ENCODE peak calls at places on chromosomes 16 and 17, in five cellular contexts. H is PC-9, W is body of pancreas, S is SK-N-SH, R is SJCRH30. O is an unnamed sample.

GRCh38 chr16:50308237-50308965 is 42.0 kb downstream of the ADCY7 start:
- DNase-seq in H (no peak), W (no peak), S (peak; percentile 22), R (peak; percentile 1), O (no peak)

GRCh38 chr16:19753815-19754643 is 36.0 kb downstream of the IQCK start:
- DNase-seq in H (peak; percentile 49), W (peak; percentile 24), S (no peak), R (peak; percentile 28), O (no peak)

GRCh38 chr17:9206989-9207317 is 185.6 kb downstream of the NTN1 start:
- DNase-seq in H (no peak), W (no peak), S (no peak), R (peak; percentile 41), O (no peak)

GRCh38 chr16:24839347-24839972 is 6.3 kb upstream of the SLC5A11 start:
- DNase-seq in H (no peak), W (no peak), S (no peak), R (no peak), O (no peak)

GRCh38 chr16:75818491-75818890 is 92.2 kb upstream of the CPHXL start:
- DNase-seq in H (no peak), W (no peak), S (no peak), R (no peak), O (no peak)

GRCh38 chr17:67636841-67637240 is 80.9 kb upstream of the NOL11 start:
- DNase-seq in H (no peak), W (peak; percentile 34), S (no peak), R (no peak), O (no peak)

GRCh38 chr17:67531291-67531690 is 154.2 kb downstream of the PITPNC1 start:
- DNase-seq in H (no peak), W (peak; percentile 56), S (peak; percentile 50), R (no peak), O (no peak)

GRCh38 chr16:63945805-63946204 is 1176.1 kb downstream of the CDH11 start:
- DNase-seq in H (no peak), W (no peak), S (no peak), R (no peak), O (no peak)

GRCh38 chr17:18377437-18378204 is at the start of gene EVPLL:
- DNase-seq in H (peak; percentile 96), W (no peak), S (peak; percentile 47), R (no peak), O (no peak)

GRCh38 chr17:70313031-70313430 is 143.7 kb downstream of the KCNJ2 start:
- DNase-seq in H (no peak), W (no peak), S (no peak), R (no peak), O (no peak)

GRCh38 chr17:50184611-50185398 is 16.6 kb downstream of the COL1A1 start:
- DNase-seq in H (peak; percentile 45), W (no peak), S (no peak), R (no peak), O (no peak)

GRCh38 chr16:63714876-63715275 is 1407.0 kb downstream of the CDH11 start:
- DNase-seq in H (no peak), W (no peak), S (no peak), R (no peak), O (no peak)

GRCh38 chr17:49235896-49236295 is 5.3 kb upstream of the PHOSPHO1 start:
- DNase-seq in H (no peak), W (no peak), S (no peak), R (no peak), O (no peak)

GRCh38 chr17:65485388-65486299 is 75.8 kb downstream of the AXIN2 start:
- DNase-seq in H (no peak), W (peak; percentile 14), S (no peak), R (no peak), O (no peak)

GRCh38 chr16:17370233-17371013 is 100.3 kb downstream of the XYLT1 start:
- DNase-seq in H (no peak), W (no peak), S (peak; percentile 27), R (no peak), O (no peak)

GRCh38 chr17:51275381-51275780 is 15.0 kb downstream of the UTP18 start:
- DNase-seq in H (no peak), W (no peak), S (no peak), R (no peak), O (no peak)

GRCh38 chr16:22386976-22387375 is 12.6 kb upstream of the CDR2 start:
- DNase-seq in H (peak; percentile 25), W (no peak), S (no peak), R (peak; percentile 20), O (no peak)

GRCh38 chr17:75749545-75750389 is 15.2 kb downstream of the GALK1 start:
- DNase-seq in H (peak; percentile 64), W (peak; percentile 92), S (peak; percentile 94), R (peak; percentile 83), O (peak; percentile 83)

GRCh38 chr16:714079-714478 is 839 bp upstream of the METRN start:
- DNase-seq in H (no peak), W (no peak), S (no peak), R (peak; percentile 51), O (no peak)

GRCh38 chr16:81094771-81095251 is 1.4 kb downstream of the GCSH start:
- DNase-seq in H (no peak), W (no peak), S (no peak), R (no peak), O (no peak)

GRCh38 chr17:74631468-74632195 is 8.1 kb upstream of the CD300E start:
- DNase-seq in H (no peak), W (no peak), S (peak; percentile 80), R (no peak), O (no peak)

GRCh38 chr16:83336630-83337029 is 471.1 kb upstream of the HSBP1 start:
- DNase-seq in H (no peak), W (no peak), S (no peak), R (peak; percentile 17), O (no peak)

GRCh38 chr17:82943751-82944150 is 103.9 kb upstream of the ZNF750 start:
- DNase-seq in H (no peak), W (no peak), S (no peak), R (no peak), O (no peak)

GRCh38 chr17:82944990-82945389 is 105.2 kb upstream of the ZNF750 start:
- DNase-seq in H (no peak), W (no peak), S (no peak), R (no peak), O (no peak)

GRCh38 chr17:82948081-82948511 is 108.3 kb upstream of the ZNF750 start:
- DNase-seq in H (no peak), W (peak; percentile 4), S (no peak), R (no peak), O (no peak)

GRCh38 chr17:82947051-82947991 is 107.5 kb upstream of the ZNF750 start:
- DNase-seq in H (no peak), W (peak; percentile 3), S (no peak), R (no peak), O (no peak)

DNA sequence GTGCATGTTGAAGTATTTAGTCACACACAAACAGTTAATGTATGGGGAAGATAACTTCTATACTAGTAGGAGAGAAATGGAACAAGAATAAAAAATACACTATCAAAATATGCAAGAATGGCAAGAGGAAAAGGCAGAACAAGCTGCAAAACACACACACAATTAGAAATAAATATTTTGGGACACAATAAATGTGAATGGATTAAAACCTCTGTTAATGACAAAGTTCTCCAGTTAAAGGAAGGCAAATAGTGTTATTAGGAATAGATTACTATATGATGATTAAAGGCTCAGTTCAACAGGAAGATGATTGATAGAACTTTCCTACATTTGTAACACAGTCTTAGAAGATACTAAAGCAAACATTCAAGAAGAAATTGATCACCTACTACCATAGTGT is 106.3 kb upstream of the ZNF750 start:
- DNase-seq in H (no peak), W (no peak), S (no peak), R (no peak), O (no peak)
- H3K9me3 ChIP-seq in H (peaks cover 6% of the 10 kb centered on the region), W (no peaks in the 10 kb centered on the region), S (peaks cover 23% of the 10 kb centered on the region), R (peaks cover 28% of the 10 kb centered on the region), O (peaks cover 11% of the 10 kb centered on the region)

GRCh38 chr16:31780342-31780741 is 93.3 kb upstream of the ZNF267 start:
- DNase-seq in H (no peak), W (no peak), S (no peak), R (no peak), O (no peak)
- H3K9me3 ChIP-seq in H (peaks cover 7% of the 10 kb centered on the region), W (no peaks in the 10 kb centered on the region), S (peaks cover 7% of the 10 kb centered on the region), R (no peaks in the 10 kb centered on the region), O (peaks cover 19% of the 10 kb centered on the region)

GRCh38 chr17:82948957-82949356 is 109.1 kb upstream of the ZNF750 start:
- DNase-seq in H (no peak), W (no peak), S (no peak), R (no peak), O (no peak)
- H3K9me3 ChIP-seq in H (peaks cover 6% of the 10 kb centered on the region), W (no peaks in the 10 kb centered on the region), S (peaks cover 23% of the 10 kb centered on the region), R (peaks cover 47% of the 10 kb centered on the region), O (peaks cover 8% of the 10 kb centered on the region)

DNA sequence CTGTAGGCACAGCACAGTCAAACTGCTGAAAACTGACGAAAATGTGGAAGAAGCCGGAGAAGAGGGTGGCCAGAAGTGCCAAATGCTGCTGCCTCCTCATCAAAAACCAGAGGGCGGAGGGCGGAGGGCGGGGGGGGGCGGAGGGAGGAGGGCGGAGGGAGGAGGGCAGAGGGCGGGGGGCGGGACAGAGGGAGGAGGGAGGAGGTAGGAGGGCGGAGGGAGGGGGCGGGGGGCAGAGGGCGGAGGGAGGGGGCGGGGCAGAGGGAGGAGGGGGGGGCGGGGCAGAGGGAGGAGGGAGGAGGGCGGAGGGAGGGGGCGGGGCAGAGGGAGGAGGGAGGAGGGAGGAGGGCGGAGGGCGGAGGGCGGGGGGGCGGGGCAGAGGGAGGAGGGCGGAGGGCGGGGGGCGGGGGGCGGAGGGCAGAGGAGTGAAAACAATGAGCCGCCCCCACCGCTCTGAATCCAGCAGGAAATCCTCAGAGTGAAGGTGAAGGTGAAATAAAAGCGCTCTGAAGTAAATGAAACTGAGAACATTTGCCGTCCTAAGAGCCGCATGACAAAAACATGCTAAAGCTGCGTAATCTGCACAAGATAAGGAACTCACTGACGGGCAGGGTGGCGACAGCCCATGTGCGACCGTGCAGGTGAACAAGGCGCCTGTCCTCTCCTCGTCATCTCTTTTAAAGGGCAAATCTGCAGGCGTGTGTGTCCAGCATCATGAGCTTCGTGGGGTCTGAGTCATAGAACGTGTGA is 22.6 kb upstream of the CBFA2T3 start:
- DNase-seq in H (no peak), W (no peak), S (peak; percentile 68), R (no peak), O (no peak)
- H3K9me3 ChIP-seq in H (peaks cover 10% of the 10 kb centered on the region), W (no peaks in the 10 kb centered on the region), S (no peaks in the 10 kb centered on the region), R (peaks cover 3% of the 10 kb centered on the region), O (no peaks in the 10 kb centered on the region)

DNA sequence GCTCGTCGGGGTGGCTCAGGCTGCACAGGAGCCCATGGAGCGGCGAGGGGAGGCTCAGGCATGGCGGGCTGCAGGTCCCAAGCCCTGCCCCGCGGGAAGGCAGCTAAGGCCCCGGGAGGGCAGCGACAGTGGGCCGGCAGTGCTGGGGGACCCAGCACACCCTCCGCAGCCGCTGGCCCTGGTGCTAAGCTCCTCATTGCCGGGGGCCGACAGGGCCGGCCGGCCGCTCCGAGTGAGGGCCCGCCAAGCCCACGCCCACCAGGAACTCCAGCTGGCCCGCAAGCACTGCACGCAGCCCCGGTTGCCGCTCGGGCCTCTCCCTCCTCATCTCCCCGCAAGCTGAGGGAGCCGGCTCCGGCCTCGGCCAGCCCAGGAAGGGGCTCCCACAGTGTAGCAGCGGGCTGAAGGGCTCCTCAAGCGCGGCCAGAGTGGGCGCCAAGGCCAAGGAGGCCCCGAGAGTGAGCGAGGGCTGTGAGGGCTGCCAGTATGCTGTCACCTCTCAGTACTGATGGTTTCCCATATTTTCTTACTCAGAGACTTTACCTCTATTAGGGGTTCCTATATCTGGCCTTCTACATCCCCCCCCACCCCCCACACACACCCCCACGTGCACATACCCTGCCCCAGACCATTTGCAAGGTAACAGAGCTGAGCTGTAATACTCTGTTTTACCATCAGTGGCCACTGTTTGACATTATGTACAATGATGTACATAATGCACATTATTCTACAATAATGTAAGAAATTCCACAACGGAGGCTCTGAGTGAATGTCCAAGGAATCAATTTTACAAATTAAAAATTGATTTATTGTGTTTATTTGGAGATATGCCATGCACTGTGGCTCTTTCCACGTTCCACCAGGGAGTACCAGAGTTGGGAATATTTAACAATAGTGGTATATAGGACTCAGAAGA is 3.7 kb upstream of the VAT1L start:
- DNase-seq in H (no peak), W (no peak), S (peak; percentile 43), R (no peak), O (no peak)
- H3K9me3 ChIP-seq in H (no peaks in the 10 kb centered on the region), W (no peaks in the 10 kb centered on the region), S (no peaks in the 10 kb centered on the region), R (no peaks in the 10 kb centered on the region), O (no peaks in the 10 kb centered on the region)

GRCh38 chr17:82952019-82952418 is 112.2 kb upstream of the ZNF750 start:
- DNase-seq in H (no peak), W (no peak), S (no peak), R (no peak), O (no peak)
- H3K9me3 ChIP-seq in H (no peaks in the 10 kb centered on the region), W (no peaks in the 10 kb centered on the region), S (no peaks in the 10 kb centered on the region), R (peaks cover 29% of the 10 kb centered on the region), O (no peaks in the 10 kb centered on the region)

O was measured in T-helper 17 cell.